ENCODE peak calls at places on chromosomes 2 and 18, in five cellular contexts. Y is OCI-LY7, R is ELF-1, F is left lung, W is caudate nucleus. O is an unnamed sample.

GRCh38 chr2:233267516-233268245 is 16.2 kb downstream of the ATG16L1 start:
- DNase-seq in Y (peak; percentile 80), R (no peak), F (no peak), W (no peak), O (no peak)

GRCh38 chr2:102187191-102188150 is 648 bp downstream of the IL1RL2 start:
- DNase-seq in Y (no peak), R (peak; percentile 57), F (peak; percentile 68), W (peak; percentile 30), O (peak; percentile 82)

GRCh38 chr2:201358684-201359083 is 1.5 kb upstream of the FLACC1 start:
- DNase-seq in Y (no peak), R (no peak), F (no peak), W (no peak), O (peak; percentile 40)

GRCh38 chr2:86751778-86752177 is 31.7 kb downstream of the RMND5A start:
- DNase-seq in Y (no peak), R (no peak), F (no peak), W (no peak), O (no peak)

GRCh38 chr2:189304360-189304759 is 124.8 kb upstream of the COL5A2 start:
- DNase-seq in Y (peak; percentile 1), R (no peak), F (no peak), W (no peak), O (no peak)

GRCh38 chr2:160105366-160105765 is 43.0 kb upstream of the PLA2R1 start:
- DNase-seq in Y (no peak), R (no peak), F (no peak), W (no peak), O (no peak)

GRCh38 chr2:41024806-41025205 is 572.9 kb upstream of the SLC8A1 start:
- DNase-seq in Y (no peak), R (no peak), F (no peak), W (no peak), O (no peak)

GRCh38 chr2:74197983-74198460 is 393 bp upstream of the MTHFD2 start:
- DNase-seq in Y (no peak), R (no peak), F (no peak), W (no peak), O (no peak)

GRCh38 chr18:8389391-8390340 is 219.6 kb upstream of the RAB12 start:
- DNase-seq in Y (peak; percentile 52), R (peak; percentile 84), F (peak; percentile 66), W (peak; percentile 15), O (peak; percentile 92)

GRCh38 chr2:37775908-37776250 is 104.4 kb upstream of the CDC42EP3 start:
- DNase-seq in Y (no peak), R (peak; percentile 58), F (no peak), W (no peak), O (peak; percentile 53)

GRCh38 chr18:13558132-13558531 is 168.2 kb downstream of the FAM210A start:
- DNase-seq in Y (peak; percentile 84), R (peak; percentile 48), F (no peak), W (peak; percentile 49), O (peak; percentile 55)

GRCh38 chr2:61631321-61631720 is 93.2 kb upstream of the XPO1 start:
- DNase-seq in Y (no peak), R (no peak), F (no peak), W (no peak), O (no peak)

GRCh38 chr2:85893428-85894258 is 4.9 kb upstream of the ST3GAL5 start:
- DNase-seq in Y (no peak), R (peak; percentile 82), F (no peak), W (no peak), O (no peak)

GRCh38 chr2:177306550-177306949 is 42.0 kb upstream of the NFE2L2 start:
- DNase-seq in Y (no peak), R (no peak), F (no peak), W (no peak), O (no peak)

GRCh38 chr2:19739256-19739655 is 162.5 kb downstream of the TTC32 start:
- DNase-seq in Y (no peak), R (no peak), F (no peak), W (no peak), O (no peak)

GRCh38 chr2:88692187-88692586 is 714 bp downstream of the RPIA start:
- DNase-seq in Y (peak; percentile 69), R (peak; percentile 36), F (peak; percentile 36), W (no peak), O (peak; percentile 63)

GRCh38 chr2:58852243-58852642 is 611.1 kb upstream of the FANCL start:
- DNase-seq in Y (no peak), R (no peak), F (no peak), W (no peak), O (no peak)

GRCh38 chr2:57368190-57368589 is 678.4 kb upstream of the VRK2 start:
- DNase-seq in Y (no peak), R (no peak), F (no peak), W (no peak), O (peak; percentile 23)

GRCh38 chr2:201797175-201797840 is 9.0 kb upstream of the CDK15 start:
- DNase-seq in Y (no peak), R (no peak), F (no peak), W (no peak), O (no peak)

GRCh38 chr2:237699870-237700582 is 72.6 kb downstream of the LRRFIP1 start:
- DNase-seq in Y (no peak), R (no peak), F (no peak), W (no peak), O (no peak)

GRCh38 chr2:187867165-187867564 is 312.9 kb upstream of the TFPI start:
- DNase-seq in Y (no peak), R (no peak), F (no peak), W (no peak), O (no peak)

GRCh38 chr2:95392730-95393455 is 9.6 kb upstream of the FAHD2A start:
- DNase-seq in Y (no peak), R (no peak), F (no peak), W (no peak), O (peak; percentile 31)

GRCh38 chr2:69559696-69560482 is 83.7 kb downstream of the AAK1 start:
- DNase-seq in Y (peak; percentile 56), R (peak; percentile 64), F (no peak), W (no peak), O (peak; percentile 87)

GRCh38 chr2:201440182-201440581 is 11.1 kb downstream of the TRAK2 start:
- DNase-seq in Y (no peak), R (peak; percentile 87), F (no peak), W (no peak), O (peak; percentile 95)

GRCh38 chr2:187900023-187900422 is 345.8 kb upstream of the TFPI start:
- DNase-seq in Y (no peak), R (no peak), F (no peak), W (no peak), O (no peak)

GRCh38 chr2:241324775-241325174 is 9.1 kb downstream of the SEPTIN2 start:
- DNase-seq in Y (no peak), R (no peak), F (no peak), W (no peak), O (no peak)

GRCh38 chr18:2348003-2348402 is 223.3 kb downstream of the METTL4 start:
- DNase-seq in Y (peak; percentile 21), R (no peak), F (no peak), W (no peak), O (no peak)

GRCh38 chr2:196984888-196985287 is 58.4 kb upstream of the PGAP1 start:
- DNase-seq in Y (no peak), R (no peak), F (no peak), W (no peak), O (no peak)

GRCh38 chr18:46916551-46917107 is 678 bp downstream of the PIAS2 start:
- DNase-seq in Y (peak; percentile 42), R (peak; percentile 29), F (peak; percentile 33), W (peak; percentile 51), O (peak; percentile 82)

GRCh38 chr2:138029238-138029637 is 65.0 kb downstream of the HNMT start:
- DNase-seq in Y (no peak), R (no peak), F (no peak), W (no peak), O (no peak)

GRCh38 chr18:22709288-22710060 is 223.7 kb upstream of the RBBP8 start:
- DNase-seq in Y (no peak), R (no peak), F (no peak), W (no peak), O (no peak)

GRCh38 chr2:108918941-108919341 is 70.1 kb downstream of the EDAR start:
- DNase-seq in Y (no peak), R (no peak), F (no peak), W (no peak), O (no peak)

O was measured in DMS53.